ENCODE peak calls at places on chromosomes 4 and X, in eight cellular contexts. C is HepG2, V is HCT116, W is suprapubic skin, J is heart left ventricle, A is IMR-90, E is H1, Y is breast epithelium. K is an unnamed sample.
A peak's percentile ranks its signal among the peaks of the same experiment; 100 is the strongest.

GRCh38 chr4:186191266-186192067 is at the start of gene CYP4V2:
- DNase-seq in C (peak; percentile 60), V (peak; percentile 51), W (peak; percentile 82), J (peak; percentile 88), A (peak; percentile 72), E (peak; percentile 83), Y (peak; percentile 30), K (peak; percentile 25)

GRCh38 chr4:151169223-151169622 is 69.8 kb downstream of the RPS3A start:
- DNase-seq in C (no peak), V (no peak), W (peak; percentile 79), J (peak; percentile 80), A (peak; percentile 99), E (no peak), Y (peak; percentile 26), K (no peak)

GRCh38 chr4:48340276-48340904 is 939 bp upstream of the SLAIN2 start:
- DNase-seq in C (no peak), V (no peak), W (no peak), J (no peak), A (peak; percentile 83), E (no peak), Y (no peak), K (no peak)

GRCh38 chrX:19457662-19458061 is 57.6 kb downstream of the MAP3K15 start:
- DNase-seq in C (no peak), V (no peak), W (no peak), J (no peak), A (no peak), E (no peak), Y (no peak), K (no peak)

GRCh38 chr4:184166736-184167135 is 50.9 kb downstream of the ENPP6 start:
- DNase-seq in C (no peak), V (no peak), W (no peak), J (no peak), A (no peak), E (no peak), Y (no peak), K (no peak)

GRCh38 chr4:186723207-186724047 is at the start of gene FAT1:
- DNase-seq in C (peak; percentile 38), V (no peak), W (peak; percentile 69), J (peak; percentile 73), A (peak; percentile 71), E (peak; percentile 77), Y (peak; percentile 39), K (no peak)

GRCh38 chrX:124981420-124981819 is 338.3 kb upstream of the TEX13C start:
- DNase-seq in C (no peak), V (no peak), W (no peak), J (no peak), A (no peak), E (no peak), Y (no peak), K (no peak)

GRCh38 chrX:7084841-7085240 is 62.7 kb upstream of the STS start:
- DNase-seq in C (no peak), V (no peak), W (no peak), J (no peak), A (no peak), E (no peak), Y (no peak), K (no peak)

GRCh38 chr4:168724960-168725359 is 228.1 kb downstream of the PALLD start:
- DNase-seq in C (no peak), V (no peak), W (no peak), J (no peak), A (peak; percentile 74), E (no peak), Y (no peak), K (no peak)

GRCh38 chr4:15375707-15376106 is 52.1 kb upstream of the C1QTNF7 start:
- DNase-seq in C (no peak), V (no peak), W (no peak), J (no peak), A (no peak), E (no peak), Y (no peak), K (no peak)

GRCh38 chr4:37604464-37604863 is 81.7 kb downstream of the RELL1 start:
- DNase-seq in C (no peak), V (peak; percentile 37), W (no peak), J (no peak), A (peak; percentile 68), E (no peak), Y (no peak), K (no peak)

GRCh38 chr4:55125763-55126541 is 557 bp upstream of the KDR start:
- DNase-seq in C (no peak), V (no peak), W (no peak), J (no peak), A (no peak), E (peak; percentile 49), Y (peak; percentile 79), K (no peak)

GRCh38 chr4:139735381-139736256 is 70.0 kb downstream of the MGST2 start:
- DNase-seq in C (no peak), V (no peak), W (peak; percentile 76), J (peak; percentile 35), A (no peak), E (peak; percentile 66), Y (no peak), K (no peak)

GRCh38 chr4:3513807-3514206 is 18.4 kb downstream of the LRPAP1 start:
- DNase-seq in C (no peak), V (no peak), W (no peak), J (no peak), A (no peak), E (no peak), Y (no peak), K (no peak)

GRCh38 chr4:2981256-2981804 is 18.0 kb downstream of the GRK4 start:
- DNase-seq in C (no peak), V (no peak), W (no peak), J (no peak), A (no peak), E (no peak), Y (no peak), K (no peak)

GRCh38 chrX:118974908-118975671 is 672 bp downstream of the LONRF3 start:
- DNase-seq in C (peak; percentile 27), V (no peak), W (peak; percentile 70), J (peak; percentile 9), A (no peak), E (no peak), Y (no peak), K (no peak)

GRCh38 chrX:118977424-118977823 is 3.0 kb downstream of the LONRF3 start:
- DNase-seq in C (no peak), V (no peak), W (no peak), J (no peak), A (no peak), E (no peak), Y (no peak), K (no peak)

GRCh38 chrX:118976599-118977340 is 2.4 kb downstream of the LONRF3 start:
- DNase-seq in C (no peak), V (no peak), W (peak; percentile 68), J (peak; percentile 17), A (no peak), E (no peak), Y (no peak), K (no peak)

GRCh38 chrX:118974088-118974907 is at the start of gene LONRF3:
- DNase-seq in C (peak; percentile 58), V (no peak), W (peak; percentile 87), J (peak; percentile 66), A (peak; percentile 3), E (no peak), Y (peak; percentile 75), K (no peak)

GRCh38 chrX:118975831-118976598 is 1.6 kb downstream of the LONRF3 start:
- DNase-seq in C (peak; percentile 69), V (no peak), W (peak; percentile 87), J (peak; percentile 35), A (peak; percentile 3), E (no peak), Y (peak; percentile 56), K (no peak)
- TF ChIP-seq POLR2A in C (peak; percentile 40), V (no peak), W (no peak), J (no peak), A (no peak), E (no peak), Y (no peak), K (no peak)

DNA sequence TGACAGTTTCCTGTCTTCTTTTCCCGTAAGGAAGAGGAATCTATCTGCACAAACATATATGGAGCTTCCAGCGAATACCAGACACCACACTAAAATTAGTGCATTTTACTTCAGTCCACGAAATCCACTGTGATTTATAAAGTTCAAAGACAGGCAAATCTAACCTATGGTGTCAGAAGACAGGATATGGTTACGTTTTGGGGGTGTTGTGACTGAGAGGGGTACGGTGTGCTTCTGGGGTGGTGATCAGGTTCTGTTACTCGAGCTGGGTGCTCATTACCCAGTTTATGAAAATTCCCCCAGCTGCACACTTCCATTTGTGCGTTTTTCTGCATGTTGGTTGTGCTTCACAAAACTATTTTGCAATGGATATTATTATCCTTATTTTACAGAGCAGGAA is 10.3 kb downstream of the VGLL1 start:
- DNase-seq in C (no peak), V (no peak), W (no peak), J (no peak), A (no peak), E (no peak), Y (no peak), K (no peak)
- H3K4me1 ChIP-seq in C (no peaks in the 10 kb centered on the region), V (no peaks in the 10 kb centered on the region), W (no peaks in the 10 kb centered on the region), J (no peaks in the 10 kb centered on the region), A (no peaks in the 10 kb centered on the region), E (no peaks in the 10 kb centered on the region), Y (no peaks in the 10 kb centered on the region), K (no peaks in the 10 kb centered on the region)

GRCh38 chrX:152928761-152929400 is 31.0 kb downstream of the ZNF185 start:
- DNase-seq in C (no peak), V (no peak), W (no peak), J (no peak), A (no peak), E (no peak), Y (no peak), K (no peak)
- TF ChIP-seq POLR2A in C (no peak), V (no peak), W (no peak), J (no peak), A (no peak), E (no peak), Y (no peak), K (no peak)

GRCh38 chr4:7908668-7909067 is 31.0 kb downstream of the AFAP1 start:
- DNase-seq in C (no peak), V (no peak), W (no peak), J (no peak), A (no peak), E (no peak), Y (no peak), K (no peak)

GRCh38 chr4:7909463-7909862 is 30.2 kb downstream of the AFAP1 start:
- DNase-seq in C (peak; percentile 69), V (no peak), W (no peak), J (no peak), A (no peak), E (no peak), Y (no peak), K (no peak)

GRCh38 chr4:7909966-7910720 is 29.5 kb downstream of the AFAP1 start:
- DNase-seq in C (no peak), V (no peak), W (no peak), J (no peak), A (peak; percentile 65), E (no peak), Y (no peak), K (no peak)

GRCh38 chr4:7911044-7911578 is 28.6 kb downstream of the AFAP1 start:
- DNase-seq in C (no peak), V (no peak), W (no peak), J (peak; percentile 33), A (peak; percentile 95), E (no peak), Y (no peak), K (no peak)

DNA sequence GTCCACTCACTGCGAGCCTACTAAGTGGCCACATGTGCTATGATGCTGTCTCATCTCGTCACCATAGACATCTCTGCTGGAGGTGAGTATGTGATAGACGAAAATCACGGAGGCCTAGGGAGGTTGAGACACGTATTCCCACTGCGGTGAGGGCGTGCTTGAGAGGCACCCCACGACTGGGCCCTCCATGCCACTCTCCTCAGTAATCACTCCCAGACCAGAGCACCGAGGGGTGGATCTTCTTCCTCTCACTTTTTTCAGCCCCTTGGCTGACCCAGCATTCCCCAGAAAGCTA is 29.0 kb downstream of the AFAP1 start:
- DNase-seq in C (no peak), V (no peak), W (no peak), J (no peak), A (no peak), E (no peak), Y (no peak), K (no peak)
- H3K4me1 ChIP-seq in C (peaks cover 50% of the 10 kb centered on the region), V (peaks cover 6% of the 10 kb centered on the region), W (peaks cover 35% of the 10 kb centered on the region), J (peaks cover 45% of the 10 kb centered on the region), A (peaks cover 36% of the 10 kb centered on the region), E (peaks cover 23% of the 10 kb centered on the region), Y (no peaks in the 10 kb centered on the region), K (peaks cover 31% of the 10 kb centered on the region)

K was measured in esophagus squamous epithelium.